ENCODE peak calls at places on chromosome 15, in nine cellular contexts. One of them, this sample, is unnamed.

GRCh38 chr15:70068783-70069565 is 28.7 kb downstream of the TLE3 start:
- DNase-seq in heart left ventricle: no peak
- DNase-seq in spleen: no peak
- DNase-seq in sigmoid colon: peak; percentile 80
- DNase-seq in uterus: no peak
- DNase-seq in A549: no peak
- DNase-seq in Peyer's patch: no peak
- DNase-seq in adrenal gland: no peak
- DNase-seq in endothelial cell of umbilical vein: no peak
- DNase-seq in this sample: no peak

GRCh38 chr15:74869726-74870407 is 3.3 kb downstream of the SCAMP2 start:
- DNase-seq in heart left ventricle: peak; percentile 78
- DNase-seq in spleen: peak; percentile 87
- DNase-seq in sigmoid colon: peak; percentile 88
- DNase-seq in uterus: peak; percentile 36
- DNase-seq in A549: no peak
- DNase-seq in Peyer's patch: peak; percentile 70
- DNase-seq in adrenal gland: peak; percentile 67
- DNase-seq in endothelial cell of umbilical vein: peak; percentile 43
- DNase-seq in this sample: peak; percentile 43

GRCh38 chr15:67433495-67434099 is 87.3 kb upstream of the C15orf61 start:
- DNase-seq in heart left ventricle: peak; percentile 25
- DNase-seq in spleen: no peak
- DNase-seq in sigmoid colon: peak; percentile 69
- DNase-seq in uterus: peak; percentile 24
- DNase-seq in A549: peak; percentile 82
- DNase-seq in Peyer's patch: peak; percentile 54
- DNase-seq in adrenal gland: peak; percentile 70
- DNase-seq in endothelial cell of umbilical vein: peak; percentile 66
- DNase-seq in this sample: peak; percentile 49

GRCh38 chr15:86165263-86166204 is 85.9 kb downstream of the AGBL1 start:
- DNase-seq in heart left ventricle: no peak
- DNase-seq in spleen: no peak
- DNase-seq in sigmoid colon: no peak
- DNase-seq in uterus: no peak
- DNase-seq in A549: no peak
- DNase-seq in Peyer's patch: no peak
- DNase-seq in adrenal gland: no peak
- DNase-seq in endothelial cell of umbilical vein: no peak
- DNase-seq in this sample: no peak

GRCh38 chr15:66136948-66137347 is 116.6 kb downstream of the MEGF11 start:
- DNase-seq in heart left ventricle: no peak
- DNase-seq in spleen: no peak
- DNase-seq in sigmoid colon: no peak
- DNase-seq in uterus: no peak
- DNase-seq in A549: no peak
- DNase-seq in Peyer's patch: no peak
- DNase-seq in adrenal gland: no peak
- DNase-seq in endothelial cell of umbilical vein: no peak
- DNase-seq in this sample: no peak

GRCh38 chr15:77840962-77841361 is 208.2 kb upstream of the LINGO1 start:
- DNase-seq in heart left ventricle: no peak
- DNase-seq in spleen: peak; percentile 31
- DNase-seq in sigmoid colon: no peak
- DNase-seq in uterus: no peak
- DNase-seq in A549: peak; percentile 56
- DNase-seq in Peyer's patch: peak; percentile 14
- DNase-seq in adrenal gland: no peak
- DNase-seq in endothelial cell of umbilical vein: no peak
- DNase-seq in this sample: peak; percentile 74

GRCh38 chr15:91852741-91853500 is 587 bp upstream of the SLCO3A1 start:
- DNase-seq in heart left ventricle: peak; percentile 82
- DNase-seq in spleen: peak; percentile 94
- DNase-seq in sigmoid colon: peak; percentile 88
- DNase-seq in uterus: peak; percentile 72
- DNase-seq in A549: peak; percentile 92
- DNase-seq in Peyer's patch: peak; percentile 74
- DNase-seq in adrenal gland: peak; percentile 86
- DNase-seq in endothelial cell of umbilical vein: peak; percentile 21
- DNase-seq in this sample: peak; percentile 75

GRCh38 chr15:94987085-94987484 is 755.7 kb downstream of the MCTP2 start:
- DNase-seq in heart left ventricle: no peak
- DNase-seq in spleen: no peak
- DNase-seq in sigmoid colon: no peak
- DNase-seq in uterus: no peak
- DNase-seq in A549: no peak
- DNase-seq in Peyer's patch: no peak
- DNase-seq in adrenal gland: no peak
- DNase-seq in endothelial cell of umbilical vein: no peak
- DNase-seq in this sample: no peak

GRCh38 chr15:90106522-90107117 is 4.4 kb upstream of the IDH2 start:
- DNase-seq in heart left ventricle: peak; percentile 71
- DNase-seq in spleen: peak; percentile 43
- DNase-seq in sigmoid colon: peak; percentile 80
- DNase-seq in uterus: no peak
- DNase-seq in A549: peak; percentile 91
- DNase-seq in Peyer's patch: no peak
- DNase-seq in adrenal gland: no peak
- DNase-seq in endothelial cell of umbilical vein: peak; percentile 59
- DNase-seq in this sample: no peak

GRCh38 chr15:39230917-39231285 is 350.0 kb upstream of the THBS1 start:
- DNase-seq in heart left ventricle: no peak
- DNase-seq in spleen: no peak
- DNase-seq in sigmoid colon: no peak
- DNase-seq in uterus: no peak
- DNase-seq in A549: no peak
- DNase-seq in Peyer's patch: no peak
- DNase-seq in adrenal gland: no peak
- DNase-seq in endothelial cell of umbilical vein: no peak
- DNase-seq in this sample: no peak

GRCh38 chr15:64010719-64011118 is 35.6 kb downstream of the DAPK2 start:
- DNase-seq in heart left ventricle: peak; percentile 66
- DNase-seq in spleen: peak; percentile 92
- DNase-seq in sigmoid colon: no peak
- DNase-seq in uterus: peak; percentile 21
- DNase-seq in A549: no peak
- DNase-seq in Peyer's patch: no peak
- DNase-seq in adrenal gland: peak; percentile 50
- DNase-seq in endothelial cell of umbilical vein: peak; percentile 24
- DNase-seq in this sample: peak; percentile 88
- H3K4me1 ChIP-seq in heart left ventricle: peaks cover 63% of the 10 kb centered on the region
- H3K4me1 ChIP-seq in spleen: peaks cover 68% of the 10 kb centered on the region
- H3K4me1 ChIP-seq in sigmoid colon: peaks cover 7% of the 10 kb centered on the region
- H3K4me1 ChIP-seq in uterus: no peaks in the 10 kb centered on the region
- H3K4me1 ChIP-seq in A549: peaks cover 25% of the 10 kb centered on the region
- H3K4me1 ChIP-seq in Peyer's patch: peaks cover 8% of the 10 kb centered on the region
- H3K4me1 ChIP-seq in adrenal gland: peaks cover 8% of the 10 kb centered on the region
- H3K4me1 ChIP-seq in endothelial cell of umbilical vein: no peaks in the 10 kb centered on the region
- H3K4me1 ChIP-seq in this sample: peaks cover 33% of the 10 kb centered on the region

GRCh38 chr15:42394131-42394530 is 34.8 kb downstream of the CAPN3 start:
- DNase-seq in heart left ventricle: no peak
- DNase-seq in spleen: no peak
- DNase-seq in sigmoid colon: no peak
- DNase-seq in uterus: no peak
- DNase-seq in A549: no peak
- DNase-seq in Peyer's patch: no peak
- DNase-seq in adrenal gland: no peak
- DNase-seq in endothelial cell of umbilical vein: no peak
- DNase-seq in this sample: no peak

GRCh38 chr15:42387603-42388002 is 28.3 kb downstream of the CAPN3 start:
- DNase-seq in heart left ventricle: no peak
- DNase-seq in spleen: no peak
- DNase-seq in sigmoid colon: no peak
- DNase-seq in uterus: no peak
- DNase-seq in A549: no peak
- DNase-seq in Peyer's patch: no peak
- DNase-seq in adrenal gland: no peak
- DNase-seq in endothelial cell of umbilical vein: no peak
- DNase-seq in this sample: peak; percentile 33

DNA sequence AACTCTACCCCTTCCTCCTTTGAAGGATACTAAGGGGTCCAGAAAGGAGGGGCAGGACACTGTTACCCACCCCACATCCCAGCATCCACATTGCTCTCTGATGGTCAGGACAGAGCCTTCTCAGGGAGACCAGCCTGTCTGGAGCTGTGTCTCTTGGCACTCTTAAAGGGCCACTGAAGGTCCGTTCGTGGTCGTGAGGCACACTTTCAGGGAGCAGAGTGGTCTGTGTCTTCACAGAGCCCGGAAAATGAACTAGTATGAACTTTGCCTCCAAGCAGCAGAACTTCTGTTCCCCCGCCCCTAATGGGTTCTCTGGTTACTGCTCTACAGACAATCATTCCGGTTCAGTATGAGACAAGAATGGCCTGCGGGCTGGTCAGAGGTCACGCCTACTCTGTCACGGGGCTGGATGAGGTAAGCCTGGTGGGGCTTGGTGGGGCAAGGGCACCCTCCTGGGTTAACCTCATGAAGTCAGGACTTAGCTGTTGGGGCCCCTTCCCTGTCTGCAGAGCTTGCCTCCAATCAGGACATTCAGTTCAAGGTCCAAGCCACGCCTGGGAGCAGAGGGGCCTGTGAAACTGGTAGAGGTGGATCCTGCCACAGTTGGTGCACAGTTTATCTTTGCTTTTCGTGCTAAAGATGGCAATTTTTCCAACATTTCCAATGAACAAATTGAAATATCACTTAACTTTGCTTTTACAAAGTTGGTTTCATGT is 33.2 kb downstream of the CAPN3 start:
- DNase-seq in heart left ventricle: no peak
- DNase-seq in spleen: no peak
- DNase-seq in sigmoid colon: no peak
- DNase-seq in uterus: no peak
- DNase-seq in A549: no peak
- DNase-seq in Peyer's patch: peak; percentile 86
- DNase-seq in adrenal gland: peak; percentile 8
- DNase-seq in endothelial cell of umbilical vein: no peak
- DNase-seq in this sample: no peak
- TF ChIP-seq POLR2A in heart left ventricle: no peak
- TF ChIP-seq POLR2A in spleen: no peak
- TF ChIP-seq POLR2A in sigmoid colon: no peak
- TF ChIP-seq POLR2A in uterus: no peak
- TF ChIP-seq POLR2A in A549: no peak
- TF ChIP-seq POLR2A in Peyer's patch: peak; percentile 45
- TF ChIP-seq POLR2A in adrenal gland: no peak
- TF ChIP-seq POLR2A in endothelial cell of umbilical vein: no peak
- TF ChIP-seq POLR2A in this sample: no peak

DNA sequence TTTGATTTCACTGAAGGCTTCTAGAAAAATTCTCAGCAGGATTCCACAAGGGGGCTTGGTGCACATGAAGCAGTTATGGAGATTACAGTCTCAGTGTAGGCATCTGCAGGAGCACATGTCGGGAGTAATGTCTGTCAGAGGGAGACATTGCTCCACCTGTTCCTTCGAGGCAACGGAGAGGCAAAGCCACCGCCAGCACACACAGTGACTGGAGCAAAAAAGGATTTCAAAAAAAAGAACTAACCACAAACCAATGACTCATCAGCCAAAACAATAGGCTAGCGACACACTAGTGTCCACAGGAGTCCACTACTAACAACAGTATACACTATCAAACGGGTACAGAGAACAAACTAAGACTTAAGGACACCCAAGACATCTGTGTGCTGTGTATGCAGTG is 68.9 kb downstream of the NPTN start:
- DNase-seq in heart left ventricle: no peak
- DNase-seq in spleen: no peak
- DNase-seq in sigmoid colon: no peak
- DNase-seq in uterus: no peak
- DNase-seq in A549: no peak
- DNase-seq in Peyer's patch: no peak
- DNase-seq in adrenal gland: no peak
- DNase-seq in endothelial cell of umbilical vein: peak; percentile 73
- DNase-seq in this sample: peak; percentile 21
- TF ChIP-seq CTCF in heart left ventricle: peak; percentile 29
- TF ChIP-seq CTCF in spleen: no peak
- TF ChIP-seq CTCF in sigmoid colon: no peak
- TF ChIP-seq CTCF in uterus: no peak
- TF ChIP-seq CTCF in A549: no peak
- TF ChIP-seq CTCF in Peyer's patch: no peak
- TF ChIP-seq CTCF in adrenal gland: no peak
- TF ChIP-seq CTCF in endothelial cell of umbilical vein: no peak
- TF ChIP-seq CTCF in this sample: no peak

DNA sequence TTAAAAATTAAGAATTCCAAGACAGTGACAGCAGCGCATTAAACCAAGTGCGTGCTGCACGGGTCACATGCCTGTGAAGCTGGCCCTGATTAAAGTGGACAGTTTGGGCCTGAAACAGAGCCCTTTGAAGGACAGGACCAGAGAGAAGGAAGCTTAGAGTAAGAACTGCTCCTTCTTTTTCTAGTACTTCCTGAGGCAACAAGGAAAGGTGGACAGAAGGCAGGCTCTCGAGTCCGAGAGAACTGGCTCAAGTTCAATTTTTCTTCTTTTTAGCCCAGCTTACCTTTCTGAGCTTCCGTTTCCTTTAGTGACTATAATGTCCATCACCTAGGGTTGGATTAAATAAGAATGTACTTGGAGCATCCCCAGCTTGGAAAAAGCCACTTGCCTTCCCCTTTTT is 26.9 kb downstream of the ANP32A start:
- DNase-seq in heart left ventricle: no peak
- DNase-seq in spleen: no peak
- DNase-seq in sigmoid colon: no peak
- DNase-seq in uterus: no peak
- DNase-seq in A549: no peak
- DNase-seq in Peyer's patch: no peak
- DNase-seq in adrenal gland: no peak
- DNase-seq in endothelial cell of umbilical vein: no peak
- DNase-seq in this sample: no peak
- H3K4me1 ChIP-seq in heart left ventricle: peaks cover 100% of the 10 kb centered on the region
- H3K4me1 ChIP-seq in spleen: peaks cover 100% of the 10 kb centered on the region
- H3K4me1 ChIP-seq in sigmoid colon: peaks cover 80% of the 10 kb centered on the region
- H3K4me1 ChIP-seq in uterus: peaks cover 10% of the 10 kb centered on the region
- H3K4me1 ChIP-seq in A549: peaks cover 39% of the 10 kb centered on the region
- H3K4me1 ChIP-seq in Peyer's patch: peaks cover 3% of the 10 kb centered on the region
- H3K4me1 ChIP-seq in adrenal gland: peaks cover 22% of the 10 kb centered on the region
- H3K4me1 ChIP-seq in endothelial cell of umbilical vein: peaks cover 28% of the 10 kb centered on the region
- H3K4me1 ChIP-seq in this sample: peaks cover 55% of the 10 kb centered on the region

This sample was measured in thyroid gland.